ENCODE peak calls at places on chromosome 12, in ten cellular contexts. U is HFFc6, X is A549, W is AG04450, J is bronchial epithelial cell, Z is colonic mucosa, S is body of pancreas, M is GM13977, Q is lower lobe of right lung, L is fibroblast of mammary gland. Y is an unnamed sample.

GRCh38 chr12:122975790-122976647 is 975 bp downstream of the OGFOD2 start:
- DNase-seq in U (no peak), J (peak), L (no peak), X (no peak), S (no peak), Z (no peak), M (no peak), Q (no peak), W (no peak), Y (no peak)

GRCh38 chr12:84497819-84498218 is 414.8 kb downstream of the SLC6A15 start:
- DNase-seq in U (peak), L (peak), S (no peak), W (no peak), J (no peak), M (no peak), Z (no peak), X (peak), Q (no peak), Y (no peak)

GRCh38 chr12:124829008-124829707 is 34.5 kb downstream of the SCARB1 start:
- DNase-seq in J (peak), W (peak), M (no peak), L (peak), Z (no peak), S (peak), Q (no peak), X (peak), U (peak), Y (peak)

GRCh38 chr12:88310666-88311065 is 168.6 kb downstream of the TMTC3 start:
- DNase-seq in S (no peak), W (no peak), U (no peak), L (peak), X (no peak), Z (no peak), M (no peak), J (peak), Q (no peak), Y (no peak)

GRCh38 chr12:57315681-57316080 is 64.7 kb upstream of the STAC3 start:
- DNase-seq in L (no peak), J (peak), Q (no peak), M (no peak), U (no peak), X (no peak), W (no peak), S (no peak), Z (no peak), Y (no peak)

GRCh38 chr12:12582193-12582881 is 19.7 kb upstream of the DUSP16 start:
- DNase-seq in Q (no peak), J (no peak), X (no peak), L (no peak), U (no peak), M (no peak), Z (peak), S (no peak), W (no peak), Y (no peak)

GRCh38 chr12:8948711-8949524 is 527 bp downstream of the M6PR start:
- DNase-seq in Z (peak), W (no peak), S (peak), J (peak), Q (no peak), L (peak), M (no peak), U (peak), X (peak), Y (no peak)

GRCh38 chr12:120639771-120640721 is at the start of gene CABP1:
- DNase-seq in M (peak), X (no peak), U (no peak), Q (no peak), L (no peak), J (no peak), S (peak), Z (peak), W (no peak), Y (no peak)

GRCh38 chr12:58159941-58160340 is 218.6 kb downstream of the ATP23 start:
- DNase-seq in M (no peak), W (no peak), U (no peak), S (no peak), L (no peak), Q (no peak), X (no peak), Z (no peak), J (no peak), Y (no peak)

GRCh38 chr12:11836282-11836963 is 186.9 kb downstream of the ETV6 start:
- DNase-seq in Z (no peak), S (peak), U (no peak), W (no peak), Q (peak), X (no peak), M (peak), J (no peak), L (no peak), Y (no peak)

GRCh38 chr12:4027412-4027811 is 154.2 kb upstream of the PARP11 start:
- DNase-seq in W (no peak), L (no peak), U (no peak), S (no peak), X (no peak), J (no peak), Q (peak), Z (no peak), M (no peak), Y (no peak)

GRCh38 chr12:124559182-124560017 is 8.0 kb downstream of the NCOR2 start:
- DNase-seq in W (no peak), Z (no peak), L (no peak), S (no peak), X (no peak), Q (no peak), J (no peak), U (peak), M (no peak), Y (no peak)

GRCh38 chr12:127193341-127193740 is 1073.6 kb upstream of the TMEM132C start:
- DNase-seq in X (no peak), Z (no peak), J (peak), M (no peak), L (no peak), Q (no peak), S (no peak), U (no peak), W (no peak), Y (no peak)

GRCh38 chr12:116125981-116126566 is 151.4 kb downstream of the MED13L start:
- DNase-seq in U (no peak), M (no peak), J (peak), X (no peak), Z (no peak), S (no peak), Q (peak), W (no peak), L (peak), Y (no peak)

GRCh38 chr12:122459211-122459610 is 36.7 kb upstream of the CLIP1 start:
- DNase-seq in S (no peak), J (no peak), W (no peak), M (no peak), U (no peak), L (no peak), Z (no peak), X (no peak), Q (no peak), Y (no peak)

GRCh38 chr12:46164186-46164585 is 104.7 kb downstream of the SLC38A1 start:
- DNase-seq in J (peak), Q (no peak), W (no peak), U (no peak), X (no peak), M (no peak), Z (no peak), L (no peak), S (no peak), Y (no peak)

GRCh38 chr12:56676851-56677601 is 11.1 kb downstream of the PTGES3 start:
- DNase-seq in S (no peak), X (no peak), Q (no peak), U (no peak), M (no peak), Z (no peak), L (no peak), J (no peak), W (no peak), Y (no peak)

GRCh38 chr12:117805865-117806264 is 162.9 kb downstream of the KSR2 start:
- DNase-seq in L (no peak), X (no peak), Q (no peak), W (no peak), Z (no peak), U (no peak), J (no peak), S (no peak), M (no peak), Y (no peak)

GRCh38 chr12:90741611-90742010 is 213.4 kb downstream of the CCER1 start:
- DNase-seq in J (no peak), Q (no peak), W (no peak), U (no peak), X (no peak), Z (no peak), L (peak), M (no peak), S (no peak), Y (no peak)

GRCh38 chr12:76643438-76643837 is 83.9 kb upstream of the OSBPL8 start:
- DNase-seq in Z (no peak), U (peak), W (peak), M (no peak), L (no peak), X (no peak), Q (no peak), S (no peak), J (peak), Y (no peak)

GRCh38 chr12:62306569-62307530 is 46.6 kb downstream of the USP15 start:
- DNase-seq in X (no peak), S (no peak), Z (no peak), J (no peak), M (no peak), W (no peak), Q (no peak), U (no peak), L (no peak), Y (no peak)

GRCh38 chr12:45232771-45233372 is 17.0 kb downstream of the ANO6 start:
- DNase-seq in L (peak), Z (no peak), S (peak), J (peak), W (no peak), M (no peak), Q (no peak), U (peak), X (peak), Y (no peak)

GRCh38 chr12:52311282-52311643 is 9.9 kb downstream of the KRT83 start:
- DNase-seq in S (no peak), X (no peak), W (no peak), L (no peak), M (no peak), J (no peak), U (no peak), Z (no peak), Q (no peak), Y (no peak)

GRCh38 chr12:5889381-5890047 is 55.5 kb downstream of the ANO2 start:
- DNase-seq in Z (no peak), M (no peak), U (no peak), Q (no peak), W (no peak), L (no peak), X (peak), J (no peak), S (no peak), Y (no peak)

GRCh38 chr12:66648336-66648735 is 30.5 kb downstream of the GRIP1 start:
- DNase-seq in S (no peak), W (no peak), M (no peak), J (peak), L (no peak), Q (no peak), Z (no peak), U (no peak), X (no peak), Y (no peak)

GRCh38 chr12:95446511-95446910 is 27.4 kb upstream of the METAP2 start:
- DNase-seq in Z (peak), X (no peak), S (peak), M (no peak), U (no peak), J (no peak), L (peak), W (no peak), Q (peak), Y (no peak)

GRCh38 chr12:2323538-2324261 is 270.9 kb downstream of the CACNA1C start:
- DNase-seq in M (no peak), U (no peak), Q (no peak), J (no peak), L (no peak), W (no peak), X (no peak), Z (no peak), S (no peak), Y (no peak)

GRCh38 chr12:32477714-32478113 is 78.4 kb downstream of the FGD4 start:
- DNase-seq in L (no peak), S (no peak), X (no peak), J (no peak), U (no peak), M (no peak), Q (no peak), W (no peak), Z (no peak), Y (no peak)

GRCh38 chr12:94973202-94973601 is 30.3 kb downstream of the NDUFA12 start:
- DNase-seq in W (peak), Q (no peak), S (no peak), X (no peak), M (no peak), Z (no peak), J (no peak), L (no peak), U (peak), Y (no peak)

GRCh38 chr12:51056242-51056641 is 8.1 kb downstream of the LETMD1 start:
- DNase-seq in L (peak), U (peak), M (no peak), W (no peak), Q (peak), X (peak), Z (no peak), J (peak), S (no peak), Y (no peak)

GRCh38 chr12:34406228-34406995 is 384.1 kb downstream of the ALG10 start:
- DNase-seq in L (no peak), J (no peak), Z (peak), M (no peak), S (no peak), X (no peak), Q (peak), W (no peak), U (no peak), Y (no peak)

GRCh38 chr12:103586132-103586531 is 941 bp upstream of the STAB2 start:
- DNase-seq in M (no peak), J (no peak), Z (no peak), L (no peak), Q (no peak), W (no peak), X (no peak), S (no peak), U (no peak), Y (no peak)

DNA sequence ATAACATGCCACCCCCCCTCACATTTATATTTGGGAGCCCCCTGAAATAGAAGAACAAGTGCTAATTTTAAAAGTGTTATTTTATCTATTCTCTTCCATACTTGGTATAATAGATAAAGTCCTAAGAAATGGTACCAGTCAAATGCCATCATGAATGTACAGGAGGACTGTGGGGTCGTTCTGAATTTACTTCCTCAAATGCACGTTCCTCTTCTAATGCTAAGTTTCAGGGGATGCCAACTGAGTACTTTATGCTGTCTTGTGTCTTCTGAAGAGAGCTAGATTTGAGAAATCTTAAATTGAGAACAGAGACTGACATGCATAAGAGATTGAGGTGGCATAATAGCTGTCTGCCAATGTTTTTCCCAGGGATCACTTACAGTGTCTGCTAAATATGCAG is 59.0 kb downstream of the CFAP54 start:
- DNase-seq in Z (no peak), J (no peak), L (no peak), Q (no peak), W (no peak), U (no peak), M (no peak), X (no peak), S (no peak), Y (no peak)
- TF ChIP-seq CTCF in Z (no peak), J (no peak), L (no peak), Q (no peak), W (no peak), U (no peak), M (no peak), X (no peak), S (no peak), Y (no peak)

GRCh38 chr12:92973614-92974013 is 44.5 kb upstream of the EEA1 start:
- DNase-seq in X (peak), Q (no peak), W (peak), J (peak), L (peak), Z (no peak), U (peak), M (peak), S (no peak), Y (peak)

GRCh38 chr12:92971869-92972524 is 42.9 kb upstream of the EEA1 start:
- DNase-seq in M (no peak), X (no peak), L (peak), Z (no peak), J (peak), S (no peak), W (peak), Q (no peak), U (peak), Y (peak)

DNA sequence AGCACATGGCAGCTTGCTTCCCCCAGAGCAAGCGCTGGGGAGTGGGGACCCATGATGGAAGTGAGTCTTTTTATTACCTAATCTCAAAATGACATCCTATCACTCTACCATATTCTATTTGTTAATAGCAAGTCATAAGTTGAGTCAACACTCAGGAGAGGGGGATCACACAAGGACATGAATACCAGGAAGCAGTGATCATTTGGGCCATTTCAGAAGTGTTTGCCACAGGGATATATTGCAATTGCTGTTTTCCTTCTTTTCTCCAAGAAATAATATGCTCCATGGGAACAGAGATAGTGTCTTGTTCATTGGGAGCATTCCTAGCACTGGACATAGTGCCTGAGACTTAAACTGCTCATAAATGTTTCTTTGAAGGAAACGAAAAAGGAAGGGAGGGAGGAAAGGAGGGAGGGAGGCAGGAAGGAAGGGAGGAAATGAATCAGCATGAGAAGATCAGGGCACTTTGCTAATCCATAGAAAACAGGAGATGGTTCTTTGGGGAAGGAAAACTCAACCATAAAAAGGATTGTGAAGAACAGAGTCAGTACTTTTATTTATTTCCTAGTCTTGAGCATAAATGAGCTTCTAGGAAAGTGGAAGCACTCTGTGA is 39.2 kb upstream of the EEA1 start:
- DNase-seq in Z (no peak), S (no peak), L (peak), M (no peak), Q (no peak), U (no peak), J (peak), X (no peak), W (no peak), Y (no peak)
- TF ChIP-seq CTCF in Z (no peak), S (no peak), L (no peak), M (no peak), Q (no peak), U (no peak), J (no peak), X (no peak), W (no peak), Y (no peak)

GRCh38 chr12:21301-22189 is 45.0 kb upstream of the IQSEC3 start:
- DNase-seq in U (no peak), L (no peak), M (peak), J (no peak), X (no peak), Q (peak), W (no peak), Z (no peak), S (no peak), Y (no peak)

GRCh38 chr12:20757-21156 is 45.8 kb upstream of the IQSEC3 start:
- DNase-seq in S (no peak), M (no peak), Q (no peak), U (no peak), Z (no peak), J (no peak), X (no peak), W (no peak), L (no peak), Y (no peak)

GRCh38 chr12:22530-23201 is 43.9 kb upstream of the IQSEC3 start:
- DNase-seq in X (no peak), Q (no peak), S (no peak), W (no peak), Z (no peak), M (no peak), L (no peak), J (no peak), U (no peak), Y (no peak)

DNA sequence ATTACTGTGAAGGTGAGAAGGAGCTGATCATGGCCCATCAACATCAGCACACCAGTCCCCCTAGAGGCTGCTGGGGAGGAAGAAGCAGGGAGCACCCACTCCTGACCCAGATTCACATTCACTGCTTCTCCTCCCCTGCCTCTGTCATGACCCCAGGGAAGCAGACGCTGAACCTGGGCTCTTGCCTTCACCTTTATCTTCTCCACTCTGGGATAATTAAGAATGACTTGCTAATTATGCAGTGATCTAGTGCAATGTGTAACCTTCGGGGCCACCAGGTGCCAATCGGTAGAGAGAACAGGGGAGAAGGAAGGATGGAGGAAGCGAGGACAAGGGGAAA is 44.4 kb upstream of the IQSEC3 start:
- DNase-seq in W (no peak), M (no peak), X (no peak), L (no peak), S (no peak), J (no peak), Z (no peak), U (no peak), Q (no peak), Y (no peak)
- TF ChIP-seq CTCF in W (peak), M (peak), X (no peak), L (no peak), S (no peak), J (no peak), Z (no peak), U (peak), Q (no peak), Y (no peak)

DNA sequence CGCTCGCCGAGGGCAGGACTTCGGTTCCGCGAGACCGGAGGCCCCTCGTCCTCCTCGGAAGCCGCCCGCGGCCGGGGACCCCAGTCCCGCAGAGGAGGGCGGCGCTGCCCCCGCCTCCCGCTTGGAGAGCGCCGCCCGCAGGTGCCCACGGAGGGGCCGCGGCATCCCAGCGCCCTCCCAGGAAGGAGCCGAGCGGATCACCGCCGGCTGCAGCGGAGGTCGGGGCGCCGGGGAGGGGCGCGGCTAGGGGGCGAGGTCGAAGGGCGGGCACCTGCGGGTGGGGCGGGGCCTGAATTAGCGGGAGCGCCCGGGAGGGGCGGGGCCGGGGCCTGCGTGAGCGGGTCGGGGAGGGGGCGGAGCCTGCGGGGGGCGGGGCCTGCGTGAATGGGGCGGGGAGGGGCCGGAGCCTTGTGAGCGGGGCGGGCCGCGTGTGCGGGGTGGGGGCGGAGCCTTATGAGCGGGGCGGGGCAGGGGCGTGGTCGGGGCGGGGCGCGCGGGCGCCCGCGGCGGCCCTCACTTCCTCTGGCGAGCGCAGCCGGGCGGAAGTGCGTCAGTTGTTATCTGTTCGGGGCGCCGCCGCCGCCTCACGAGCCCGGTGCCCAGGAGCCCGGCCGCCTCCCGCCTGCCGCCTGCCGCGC is at the start of gene FBRSL1:
- DNase-seq in U (peak), L (peak), M (peak), Z (peak), Q (peak), X (peak), S (peak), W (peak), J (peak), Y (peak)
- TF ChIP-seq CTCF in U (peak), L (no peak), M (no peak), Z (no peak), Q (no peak), X (peak), S (no peak), W (no peak), J (no peak), Y (no peak)